ENCODE peak calls at places on chromosome 11, in six cellular contexts. One of them, this sample, is unnamed.

GRCh38 chr11:6353367-6353987 is 33.2 kb upstream of the CAVIN3 start:
- DNase-seq in PC-9: peak
- DNase-seq in GM23338: peak
- DNase-seq in PC-3: peak
- DNase-seq in K562: peak
- DNase-seq in A673: peak
- DNase-seq in this sample: peak

GRCh38 chr11:14980854-14981253 is 8.7 kb upstream of the CALCA start:
- DNase-seq in PC-9: no peak
- DNase-seq in GM23338: no peak
- DNase-seq in PC-3: peak
- DNase-seq in K562: no peak
- DNase-seq in A673: no peak
- DNase-seq in this sample: no peak

GRCh38 chr11:112877561-112877960 is 83.7 kb upstream of the NCAM1 start:
- DNase-seq in PC-9: no peak
- DNase-seq in GM23338: peak
- DNase-seq in PC-3: no peak
- DNase-seq in K562: no peak
- DNase-seq in A673: no peak
- DNase-seq in this sample: no peak

GRCh38 chr11:122743949-122744876 is 88.7 kb downstream of the UBASH3B start:
- DNase-seq in PC-9: no peak
- DNase-seq in GM23338: no peak
- DNase-seq in PC-3: no peak
- DNase-seq in K562: no peak
- DNase-seq in A673: no peak
- DNase-seq in this sample: peak

GRCh38 chr11:88521354-88522310 is 184.1 kb upstream of the CTSC start:
- DNase-seq in PC-9: no peak
- DNase-seq in GM23338: peak
- DNase-seq in PC-3: no peak
- DNase-seq in K562: no peak
- DNase-seq in A673: no peak
- DNase-seq in this sample: no peak

GRCh38 chr11:66720223-66720898 is 8.7 kb downstream of the SPTBN2 start:
- DNase-seq in PC-9: peak
- DNase-seq in GM23338: peak
- DNase-seq in PC-3: peak
- DNase-seq in K562: peak
- DNase-seq in A673: peak
- DNase-seq in this sample: peak

GRCh38 chr11:31827458-31828206 is 16.5 kb upstream of the PAX6 start:
- DNase-seq in PC-9: no peak
- DNase-seq in GM23338: peak
- DNase-seq in PC-3: no peak
- DNase-seq in K562: no peak
- DNase-seq in A673: no peak
- DNase-seq in this sample: no peak

GRCh38 chr11:79011357-79011756 is 429.5 kb downstream of the TENM4 start:
- DNase-seq in PC-9: no peak
- DNase-seq in GM23338: no peak
- DNase-seq in PC-3: no peak
- DNase-seq in K562: no peak
- DNase-seq in A673: no peak
- DNase-seq in this sample: no peak

GRCh38 chr11:74443071-74443864 is 24.1 kb downstream of the KCNE3 start:
- DNase-seq in PC-9: peak
- DNase-seq in GM23338: peak
- DNase-seq in PC-3: peak
- DNase-seq in K562: no peak
- DNase-seq in A673: peak
- DNase-seq in this sample: no peak

GRCh38 chr11:10208045-10208674 is 85.9 kb downstream of the SBF2 start:
- DNase-seq in PC-9: no peak
- DNase-seq in GM23338: peak
- DNase-seq in PC-3: peak
- DNase-seq in K562: peak
- DNase-seq in A673: peak
- DNase-seq in this sample: no peak

GRCh38 chr11:30521297-30522071 is 64.7 kb downstream of the MPPED2 start:
- DNase-seq in PC-9: no peak
- DNase-seq in GM23338: no peak
- DNase-seq in PC-3: no peak
- DNase-seq in K562: no peak
- DNase-seq in A673: no peak
- DNase-seq in this sample: no peak

GRCh38 chr11:117816151-117816741 is 8.3 kb downstream of the FXYD2 start:
- DNase-seq in PC-9: peak
- DNase-seq in GM23338: peak
- DNase-seq in PC-3: peak
- DNase-seq in K562: no peak
- DNase-seq in A673: peak
- DNase-seq in this sample: no peak

GRCh38 chr11:17354070-17354924 is 2.7 kb downstream of the NCR3LG1 start:
- DNase-seq in PC-9: peak
- DNase-seq in GM23338: peak
- DNase-seq in PC-3: peak
- DNase-seq in K562: peak
- DNase-seq in A673: peak
- DNase-seq in this sample: peak

GRCh38 chr11:116707746-116708145 is 65.0 kb downstream of the BUD13 start:
- DNase-seq in PC-9: no peak
- DNase-seq in GM23338: no peak
- DNase-seq in PC-3: peak
- DNase-seq in K562: no peak
- DNase-seq in A673: no peak
- DNase-seq in this sample: no peak

GRCh38 chr11:116710762-116711161 is 62.0 kb downstream of the BUD13 start:
- DNase-seq in PC-9: no peak
- DNase-seq in GM23338: no peak
- DNase-seq in PC-3: no peak
- DNase-seq in K562: no peak
- DNase-seq in A673: no peak
- DNase-seq in this sample: no peak

GRCh38 chr11:116703421-116703820 is 69.4 kb downstream of the BUD13 start:
- DNase-seq in PC-9: no peak
- DNase-seq in GM23338: peak
- DNase-seq in PC-3: no peak
- DNase-seq in K562: no peak
- DNase-seq in A673: no peak
- DNase-seq in this sample: peak

GRCh38 chr11:116709970-116710369 is 62.8 kb downstream of the BUD13 start:
- DNase-seq in PC-9: no peak
- DNase-seq in GM23338: peak
- DNase-seq in PC-3: no peak
- DNase-seq in K562: no peak
- DNase-seq in A673: no peak
- DNase-seq in this sample: no peak

DNA sequence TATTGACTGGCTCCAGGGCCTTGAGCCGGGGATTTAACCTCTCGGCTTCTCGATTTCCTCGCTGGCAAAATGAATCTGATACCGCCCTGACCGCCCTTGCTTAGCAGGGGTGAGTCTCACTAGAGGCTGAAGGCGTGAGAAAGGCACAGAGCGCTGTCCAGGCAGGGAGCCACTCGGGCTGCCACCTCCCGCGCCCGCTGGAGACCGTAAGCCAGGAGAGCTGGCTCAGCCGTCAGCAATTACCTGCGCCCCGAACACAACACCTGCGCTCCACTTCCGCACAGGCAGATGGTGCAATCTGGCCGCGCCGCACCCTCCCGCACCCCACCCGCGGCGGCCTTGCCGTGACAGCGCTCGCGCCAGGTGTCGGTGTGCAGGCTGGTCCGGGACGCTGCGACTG is 65.5 kb downstream of the BUD13 start:
- DNase-seq in PC-9: no peak
- DNase-seq in GM23338: peak
- DNase-seq in PC-3: peak
- DNase-seq in K562: no peak
- DNase-seq in A673: no peak
- DNase-seq in this sample: no peak
- TF ChIP-seq EZH2 in PC-9: no peak
- TF ChIP-seq EZH2 in GM23338: no peak
- TF ChIP-seq EZH2 in PC-3: no peak
- TF ChIP-seq EZH2 in K562: no peak
- TF ChIP-seq EZH2 in A673: no peak
- TF ChIP-seq EZH2 in this sample: no peak

GRCh38 chr11:44944181-44944852 is 6.4 kb downstream of the TP53I11 start:
- DNase-seq in PC-9: no peak
- DNase-seq in GM23338: no peak
- DNase-seq in PC-3: no peak
- DNase-seq in K562: no peak
- DNase-seq in A673: no peak
- DNase-seq in this sample: no peak

GRCh38 chr11:44945639-44946038 is 5.0 kb downstream of the TP53I11 start:
- DNase-seq in PC-9: no peak
- DNase-seq in GM23338: no peak
- DNase-seq in PC-3: no peak
- DNase-seq in K562: no peak
- DNase-seq in A673: no peak
- DNase-seq in this sample: no peak

GRCh38 chr11:44946268-44946667 is 4.4 kb downstream of the TP53I11 start:
- DNase-seq in PC-9: no peak
- DNase-seq in GM23338: no peak
- DNase-seq in PC-3: no peak
- DNase-seq in K562: no peak
- DNase-seq in A673: no peak
- DNase-seq in this sample: no peak

GRCh38 chr11:44943696-44944095 is 7.0 kb downstream of the TP53I11 start:
- DNase-seq in PC-9: no peak
- DNase-seq in GM23338: no peak
- DNase-seq in PC-3: no peak
- DNase-seq in K562: no peak
- DNase-seq in A673: no peak
- DNase-seq in this sample: no peak

DNA sequence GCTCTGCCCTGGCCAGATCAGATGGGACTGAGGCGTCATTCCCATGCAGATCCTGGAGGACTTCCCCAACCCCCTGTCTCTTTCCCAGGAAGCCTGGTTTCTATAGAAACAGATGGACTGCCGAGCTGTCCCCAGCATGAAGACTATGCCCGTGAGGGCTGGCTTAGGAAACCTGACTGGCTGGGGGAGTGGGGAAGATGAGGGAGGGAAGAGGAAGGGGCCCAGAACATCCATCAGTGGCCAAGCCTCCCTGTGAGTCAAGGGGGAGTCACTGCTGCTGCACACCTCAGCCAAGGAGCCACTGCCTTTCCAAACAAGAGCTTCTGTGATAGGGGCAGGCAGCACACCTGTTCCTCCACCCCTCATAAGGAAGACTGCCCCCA is 5.8 kb downstream of the TP53I11 start:
- DNase-seq in PC-9: peak
- DNase-seq in GM23338: no peak
- DNase-seq in PC-3: peak
- DNase-seq in K562: no peak
- DNase-seq in A673: no peak
- DNase-seq in this sample: no peak
- TF ChIP-seq CTCF in PC-9: no peak
- TF ChIP-seq CTCF in GM23338: no peak
- TF ChIP-seq CTCF in PC-3: no peak
- TF ChIP-seq CTCF in K562: no peak
- TF ChIP-seq CTCF in A673: no peak
- TF ChIP-seq CTCF in this sample: no peak

DNA sequence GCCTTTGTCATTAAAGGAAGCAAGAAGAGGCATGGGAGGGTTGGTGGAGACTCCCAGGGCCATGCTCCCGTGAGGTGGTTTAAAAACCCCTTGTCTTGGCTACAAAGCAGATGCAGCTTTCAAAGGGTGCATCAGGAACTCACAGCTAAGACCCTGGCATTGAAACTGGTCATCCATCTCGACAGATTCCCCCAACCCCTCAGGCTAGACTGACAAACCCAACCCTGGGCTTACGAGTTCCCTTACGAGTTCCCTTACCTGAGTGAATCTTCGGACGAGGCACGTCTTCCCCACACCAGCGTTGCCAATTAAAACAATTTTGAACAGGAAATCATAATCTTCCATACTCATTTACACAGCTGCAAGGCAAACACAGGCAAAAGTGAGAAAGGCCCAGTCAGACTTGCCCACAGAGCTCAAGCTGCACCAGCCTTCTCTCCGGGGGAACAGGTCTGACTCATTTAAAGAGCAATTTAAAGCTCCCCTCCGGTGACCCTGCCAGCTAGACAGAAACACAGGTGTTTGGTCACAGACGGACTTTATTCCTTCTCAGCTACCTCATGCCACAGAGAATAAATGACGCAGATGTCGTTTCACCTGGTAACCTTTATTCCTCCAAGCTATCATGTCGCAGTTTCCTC is 74.6 kb downstream of the RAB30 start:
- DNase-seq in PC-9: no peak
- DNase-seq in GM23338: no peak
- DNase-seq in PC-3: peak
- DNase-seq in K562: no peak
- DNase-seq in A673: no peak
- DNase-seq in this sample: no peak
- H3K4me3 ChIP-seq in PC-9: no peak
- H3K4me3 ChIP-seq in GM23338: no peak
- H3K4me3 ChIP-seq in PC-3: peak
- H3K4me3 ChIP-seq in K562: no peak
- H3K4me3 ChIP-seq in A673: no peak
- H3K4me3 ChIP-seq in this sample: no peak

GRCh38 chr11:20605602-20606091 is 6.2 kb downstream of the SLC6A5 start:
- DNase-seq in PC-9: no peak
- DNase-seq in GM23338: no peak
- DNase-seq in PC-3: no peak
- DNase-seq in K562: no peak
- DNase-seq in A673: no peak
- DNase-seq in this sample: no peak

GRCh38 chr11:20601221-20601914 is 2.0 kb downstream of the SLC6A5 start:
- DNase-seq in PC-9: no peak
- DNase-seq in GM23338: peak
- DNase-seq in PC-3: no peak
- DNase-seq in K562: no peak
- DNase-seq in A673: no peak
- DNase-seq in this sample: no peak

GRCh38 chr11:20608938-20609337 is 9.5 kb downstream of the SLC6A5 start:
- DNase-seq in PC-9: no peak
- DNase-seq in GM23338: no peak
- DNase-seq in PC-3: no peak
- DNase-seq in K562: no peak
- DNase-seq in A673: no peak
- DNase-seq in this sample: no peak

GRCh38 chr11:20604864-20605601 is 5.6 kb downstream of the SLC6A5 start:
- DNase-seq in PC-9: no peak
- DNase-seq in GM23338: no peak
- DNase-seq in PC-3: no peak
- DNase-seq in K562: no peak
- DNase-seq in A673: no peak
- DNase-seq in this sample: no peak

DNA sequence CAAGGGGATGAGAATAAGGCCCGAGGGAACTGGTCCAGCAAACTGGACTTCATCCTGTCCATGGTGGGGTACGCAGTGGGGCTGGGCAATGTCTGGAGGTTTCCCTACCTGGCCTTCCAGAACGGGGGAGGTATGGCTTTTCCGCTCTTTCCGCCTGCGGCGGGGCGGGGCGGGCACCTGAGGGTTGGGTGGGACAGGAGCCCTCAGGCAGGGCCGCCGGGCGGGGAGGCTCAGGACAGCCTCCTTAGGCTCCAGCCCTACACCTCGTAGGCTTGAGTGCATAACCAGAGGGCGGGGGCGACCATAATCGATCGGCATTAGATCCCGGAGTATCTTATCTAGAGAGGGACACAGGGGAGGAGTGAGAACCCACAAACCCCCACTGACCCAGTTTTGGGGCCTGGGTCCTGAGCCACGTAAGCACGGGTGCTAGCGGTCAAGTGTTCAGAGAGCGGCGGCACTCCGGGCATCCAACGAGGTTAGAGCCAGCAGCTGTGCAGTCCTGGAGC is 4.9 kb downstream of the SLC6A5 start:
- DNase-seq in PC-9: no peak
- DNase-seq in GM23338: no peak
- DNase-seq in PC-3: no peak
- DNase-seq in K562: no peak
- DNase-seq in A673: no peak
- DNase-seq in this sample: no peak
- TF ChIP-seq EZH2 in PC-9: no peak
- TF ChIP-seq EZH2 in GM23338: no peak
- TF ChIP-seq EZH2 in PC-3: no peak
- TF ChIP-seq EZH2 in K562: no peak
- TF ChIP-seq EZH2 in A673: no peak
- TF ChIP-seq EZH2 in this sample: no peak